ENCODE peak calls at places on chromosomes 2 and 18, in four cellular contexts. One of them, this sample, is unnamed.

GRCh38 chr2:41966920-41967319 is 80.9 kb upstream of the PKDCC start:
- DNase-seq in epithelial cell of esophagus: no peak
- DNase-seq in endodermal cell: peak; percentile 49
- DNase-seq in MM.1S: no peak
- DNase-seq in this sample: no peak

GRCh38 chr18:77872166-77872565 is 622.5 kb downstream of the GALR1 start:
- DNase-seq in endodermal cell: no peak
- DNase-seq in MM.1S: no peak
- DNase-seq in epithelial cell of esophagus: no peak
- DNase-seq in this sample: no peak

GRCh38 chr2:176182671-176183070 is 5.8 kb upstream of the HOXD1 start:
- DNase-seq in endodermal cell: no peak
- DNase-seq in epithelial cell of esophagus: no peak
- DNase-seq in MM.1S: no peak
- DNase-seq in this sample: peak; percentile 15

GRCh38 chr2:28665041-28665704 is 86.5 kb upstream of the PPP1CB start:
- DNase-seq in MM.1S: no peak
- DNase-seq in epithelial cell of esophagus: no peak
- DNase-seq in endodermal cell: no peak
- DNase-seq in this sample: peak; percentile 87

GRCh38 chr2:237868631-237869356 is 9.4 kb downstream of the RAMP1 start:
- DNase-seq in epithelial cell of esophagus: peak; percentile 24
- DNase-seq in MM.1S: no peak
- DNase-seq in endodermal cell: no peak
- DNase-seq in this sample: no peak

GRCh38 chr2:118224144-118224887 is 136.0 kb downstream of the INSIG2 start:
- DNase-seq in MM.1S: peak; percentile 58
- DNase-seq in epithelial cell of esophagus: peak; percentile 33
- DNase-seq in endodermal cell: peak; percentile 84
- DNase-seq in this sample: no peak

GRCh38 chr2:39437522-39438296 is 624 bp upstream of the MAP4K3 start:
- DNase-seq in MM.1S: peak; percentile 78
- DNase-seq in epithelial cell of esophagus: peak; percentile 80
- DNase-seq in endodermal cell: no peak
- DNase-seq in this sample: no peak

GRCh38 chr2:46692316-46692715 is 213.0 kb downstream of the TMEM247 start:
- DNase-seq in epithelial cell of esophagus: no peak
- DNase-seq in endodermal cell: no peak
- DNase-seq in MM.1S: no peak
- DNase-seq in this sample: no peak

GRCh38 chr18:55398858-55399257 is 189.1 kb downstream of the TCF4 start:
- DNase-seq in epithelial cell of esophagus: no peak
- DNase-seq in endodermal cell: no peak
- DNase-seq in MM.1S: no peak
- DNase-seq in this sample: no peak

GRCh38 chr2:16553222-16553621 is 112.4 kb downstream of the CYRIA start:
- DNase-seq in MM.1S: peak; percentile 41
- DNase-seq in endodermal cell: peak; percentile 74
- DNase-seq in epithelial cell of esophagus: peak; percentile 71
- DNase-seq in this sample: no peak

GRCh38 chr2:173983414-173983871 is 18.3 kb upstream of the SP3 start:
- DNase-seq in endodermal cell: no peak
- DNase-seq in MM.1S: no peak
- DNase-seq in epithelial cell of esophagus: no peak
- DNase-seq in this sample: no peak

GRCh38 chr2:191061381-191061982 is 47.5 kb upstream of the STAT1 start:
- DNase-seq in endodermal cell: no peak
- DNase-seq in MM.1S: no peak
- DNase-seq in epithelial cell of esophagus: no peak
- DNase-seq in this sample: no peak

GRCh38 chr2:84741182-84741822 is 139.6 kb downstream of the TRABD2A start:
- DNase-seq in endodermal cell: peak; percentile 88
- DNase-seq in epithelial cell of esophagus: peak; percentile 29
- DNase-seq in MM.1S: peak; percentile 46
- DNase-seq in this sample: no peak

DNA sequence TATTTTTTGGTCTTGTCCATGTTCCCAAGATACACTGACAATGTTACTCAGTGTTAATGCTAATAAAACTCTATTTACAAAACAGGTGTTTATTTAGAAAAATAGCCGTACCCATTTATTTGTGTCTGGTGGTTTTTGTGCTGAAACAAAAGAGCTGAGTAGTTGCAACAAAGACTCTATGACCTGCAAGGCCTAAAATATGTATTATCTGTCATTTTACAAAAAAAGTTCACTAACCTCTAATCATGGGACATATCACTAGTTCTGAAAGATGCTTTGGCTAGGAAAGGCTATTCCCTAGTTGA is 59.2 kb upstream of the SLC25A52 start:
- DNase-seq in epithelial cell of esophagus: no peak
- DNase-seq in endodermal cell: no peak
- DNase-seq in MM.1S: no peak
- DNase-seq in this sample: no peak
- TF ChIP-seq CTCF in epithelial cell of esophagus: no peak
- TF ChIP-seq CTCF in endodermal cell: peak; percentile 18
- TF ChIP-seq CTCF in MM.1S: no peak
- TF ChIP-seq CTCF in this sample: peak; percentile 28

GRCh38 chr2:136874258-136874657 is 108.9 kb downstream of the THSD7B start:
- DNase-seq in epithelial cell of esophagus: peak; percentile 39
- DNase-seq in MM.1S: peak; percentile 29
- DNase-seq in endodermal cell: peak; percentile 57
- DNase-seq in this sample: no peak
- TF ChIP-seq CTCF in epithelial cell of esophagus: peak; percentile 54
- TF ChIP-seq CTCF in MM.1S: peak; percentile 41
- TF ChIP-seq CTCF in endodermal cell: peak; percentile 85
- TF ChIP-seq CTCF in this sample: peak; percentile 59

GRCh38 chr2:20103514-20103913 is 52.1 kb upstream of the LAPTM4A start:
- DNase-seq in endodermal cell: no peak
- DNase-seq in epithelial cell of esophagus: peak; percentile 73
- DNase-seq in MM.1S: peak; percentile 56
- DNase-seq in this sample: no peak
- TF ChIP-seq CTCF in endodermal cell: peak; percentile 74
- TF ChIP-seq CTCF in epithelial cell of esophagus: peak; percentile 49
- TF ChIP-seq CTCF in MM.1S: peak; percentile 68
- TF ChIP-seq CTCF in this sample: peak; percentile 31

GRCh38 chr18:36176177-36176584 is 11.1 kb upstream of the MOCOS start:
- DNase-seq in MM.1S: no peak
- DNase-seq in epithelial cell of esophagus: no peak
- DNase-seq in endodermal cell: no peak
- DNase-seq in this sample: no peak
- TF ChIP-seq CTCF in MM.1S: no peak
- TF ChIP-seq CTCF in epithelial cell of esophagus: no peak
- TF ChIP-seq CTCF in endodermal cell: no peak
- TF ChIP-seq CTCF in this sample: no peak

GRCh38 chr2:167237478-167237877 is 349.2 kb downstream of the XIRP2 start:
- DNase-seq in endodermal cell: no peak
- DNase-seq in MM.1S: no peak
- DNase-seq in epithelial cell of esophagus: no peak
- DNase-seq in this sample: no peak
- TF ChIP-seq CTCF in endodermal cell: peak; percentile 51
- TF ChIP-seq CTCF in MM.1S: no peak
- TF ChIP-seq CTCF in epithelial cell of esophagus: no peak
- TF ChIP-seq CTCF in this sample: no peak

DNA sequence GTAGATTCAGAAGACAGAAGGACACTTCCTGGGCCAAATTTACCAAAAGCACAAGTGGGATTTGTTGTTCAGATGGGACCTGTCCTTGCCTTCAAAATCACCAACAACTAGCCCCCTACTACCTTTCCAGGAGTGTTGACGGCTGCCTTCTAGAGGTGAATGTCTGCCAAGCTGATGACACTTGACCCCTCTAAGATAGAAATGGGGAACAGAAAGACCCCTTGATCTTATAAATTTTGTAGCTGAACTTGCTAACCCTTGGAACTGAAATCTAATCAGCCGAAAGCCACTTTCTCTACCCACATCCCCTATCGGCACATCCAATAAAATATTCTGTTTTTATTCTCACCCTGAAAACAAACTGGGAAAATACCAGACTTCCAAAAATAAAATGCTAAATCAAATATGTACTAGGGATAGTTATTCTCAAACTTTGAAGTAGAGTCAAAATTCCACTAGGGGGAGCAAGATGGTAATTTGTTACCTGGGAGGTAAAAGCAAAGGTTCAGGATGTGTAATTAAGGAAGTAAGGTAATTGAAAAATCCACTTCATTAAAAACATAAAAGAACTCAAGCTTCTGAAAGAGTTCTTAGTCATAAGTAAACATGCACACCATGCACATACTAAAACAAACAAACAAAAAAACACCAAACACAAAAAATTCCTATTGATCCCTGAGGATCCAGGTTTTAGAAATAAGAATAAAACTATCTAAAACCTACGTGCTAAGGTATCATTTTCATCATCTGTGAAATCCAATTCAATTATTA is 119.2 kb downstream of the ANKRD44 start:
- DNase-seq in MM.1S: peak; percentile 77
- DNase-seq in epithelial cell of esophagus: peak; percentile 67
- DNase-seq in endodermal cell: no peak
- DNase-seq in this sample: no peak
- TF ChIP-seq CTCF in MM.1S: peak; percentile 74
- TF ChIP-seq CTCF in epithelial cell of esophagus: peak; percentile 59
- TF ChIP-seq CTCF in endodermal cell: peak; percentile 87
- TF ChIP-seq CTCF in this sample: peak; percentile 77

This sample was measured in osteocyte.